ENCODE peak calls at places on chromosomes 16 and 17, in four cellular contexts. J, G, N and I are unnamed samples.

GRCh38 chr17:65389956-65390355 is 171.5 kb downstream of the AXIN2 start:
- DNase-seq in J (peak; percentile 32), N (no peak), G (no peak), I (no peak)

GRCh38 chr17:2865228-2865627 is 69.0 kb downstream of the RAP1GAP2 start:
- DNase-seq in N (no peak), J (no peak), G (no peak), I (no peak)

GRCh38 chr17:1060991-1061390 is 64.1 kb downstream of the TIMM22 start:
- DNase-seq in N (no peak), G (no peak), J (peak; percentile 96), I (peak; percentile 88)

GRCh38 chr17:52079496-52079895 is 79.0 kb downstream of the CA10 start:
- DNase-seq in J (no peak), G (no peak), N (no peak), I (no peak)

GRCh38 chr16:4053663-4054479 is 62.4 kb downstream of the ADCY9 start:
- DNase-seq in N (no peak), G (no peak), J (peak; percentile 83), I (peak; percentile 54)

GRCh38 chr16:66188786-66189725 is 177.4 kb upstream of the CDH5 start:
- DNase-seq in G (no peak), J (no peak), N (no peak), I (no peak)

GRCh38 chr16:26643519-26643918 is 423.2 kb upstream of the C16orf82 start:
- DNase-seq in G (no peak), J (no peak), N (no peak), I (no peak)

GRCh38 chr17:65109990-65110680 is 27.0 kb upstream of the RGS9 start:
- DNase-seq in J (no peak), N (no peak), G (no peak), I (no peak)

GRCh38 chr16:80583466-80583865 is 42.7 kb downstream of the DYNLRB2 start:
- DNase-seq in J (peak; percentile 16), N (no peak), G (no peak), I (no peak)

GRCh38 chr16:75420987-75421819 is 12.1 kb downstream of the CFDP1 start:
- DNase-seq in N (peak; percentile 80), G (no peak), J (no peak), I (no peak)

GRCh38 chr17:42387663-42388380 is 420 bp downstream of the STAT3 start:
- DNase-seq in J (no peak), N (peak; percentile 61), G (peak; percentile 47), I (no peak)

GRCh38 chr16:28217326-28217725 is 5.6 kb upstream of the XPO6 start:
- DNase-seq in N (no peak), G (no peak), J (no peak), I (no peak)

GRCh38 chr17:41555105-41555887 is 16.6 kb downstream of the KRT9 start:
- DNase-seq in J (no peak), G (no peak), N (no peak), I (no peak)

GRCh38 chr16:13956635-13957196 is 36.8 kb downstream of the ERCC4 start:
- DNase-seq in G (no peak), J (no peak), N (no peak), I (no peak)

GRCh38 chr17:2369039-2369438 is 31.7 kb downstream of the SGSM2 start:
- DNase-seq in J (no peak), N (no peak), G (no peak), I (no peak)

GRCh38 chr17:12007466-12007865 is 10.2 kb upstream of the ZNF18 start:
- DNase-seq in N (no peak), J (no peak), G (no peak), I (no peak)

GRCh38 chr17:5418858-5419355 is 555 bp downstream of the NUP88 start:
- DNase-seq in J (no peak), N (peak; percentile 48), G (no peak), I (no peak)

GRCh38 chr17:51703364-51704341 is 443.3 kb downstream of the UTP18 start:
- DNase-seq in J (no peak), G (no peak), N (no peak), I (no peak)

GRCh38 chr16:24771132-24771778 is 41.8 kb downstream of the TNRC6A start:
- DNase-seq in G (no peak), J (peak; percentile 14), N (no peak), I (no peak)

GRCh38 chr17:16398270-16399267 is 16.8 kb upstream of the TRPV2 start:
- DNase-seq in G (no peak), J (no peak), N (no peak), I (no peak)

GRCh38 chr16:54135361-54136275 is 151.0 kb downstream of the IRX3 start:
- DNase-seq in J (peak; percentile 15), G (no peak), N (no peak), I (no peak)

GRCh38 chr16:89407282-89407924 is 83.0 kb downstream of the ANKRD11 start:
- DNase-seq in G (no peak), J (no peak), N (no peak), I (no peak)

GRCh38 chr16:29824589-29825144 is 4.4 kb downstream of the MVP start:
- DNase-seq in N (no peak), G (no peak), J (peak; percentile 72), I (no peak)

GRCh38 chr16:89037261-89038152 is 56.1 kb upstream of the ACSF3 start:
- DNase-seq in J (no peak), N (peak; percentile 91), G (no peak), I (no peak)

GRCh38 chr17:2564876-2565275 is 28.6 kb upstream of the PAFAH1B1 start:
- DNase-seq in J (no peak), N (no peak), G (no peak), I (no peak)

GRCh38 chr17:82134101-82134500 is 36.1 kb upstream of the FASN start:
- DNase-seq in N (no peak), J (no peak), G (no peak), I (no peak)

GRCh38 chr16:2790631-2791030 is 3.3 kb upstream of the PRSS33 start:
- DNase-seq in G (no peak), N (no peak), J (no peak), I (no peak)

DNA sequence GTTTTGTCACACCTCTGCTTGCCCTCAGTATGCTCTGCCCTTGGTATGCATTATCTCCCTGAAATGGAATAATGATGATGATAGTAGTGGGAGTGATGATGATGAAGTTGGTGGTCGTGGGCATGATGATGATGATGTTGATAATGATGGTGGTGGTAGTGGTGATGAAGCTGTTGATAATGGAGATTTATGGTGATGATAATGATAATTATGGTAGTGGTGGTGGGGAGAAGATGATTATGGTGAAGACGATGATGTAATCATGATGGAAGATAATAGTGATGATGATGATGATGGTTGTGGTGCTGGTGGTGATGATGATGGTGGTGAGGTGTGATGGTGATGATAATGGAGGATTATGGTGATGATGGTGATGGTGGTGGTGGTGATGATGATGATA is 390.1 kb upstream of the EEF2KMT start:
- DNase-seq in G (no peak), J (no peak), N (no peak), I (no peak)
- TF ChIP-seq CTCF in G (no peak), J (no peak), N (no peak), I (no peak)

GRCh38 chr17:44636562-44636961 is 19.7 kb upstream of the MEIOC start:
- DNase-seq in J (peak; percentile 21), N (peak; percentile 40), G (no peak), I (no peak)
- TF ChIP-seq CTCF in J (peak; percentile 15), N (peak; percentile 46), G (no peak), I (peak; percentile 68)

GRCh38 chr16:67663877-67664222 is 2.7 kb downstream of the ENKD1 start:
- DNase-seq in J (no peak), G (no peak), N (no peak), I (no peak)

GRCh38 chr16:67661864-67662652 is 1.3 kb downstream of the PARD6A start:
- DNase-seq in J (no peak), N (no peak), G (no peak), I (no peak)

GRCh38 chr16:67664258-67664657 is 2.3 kb downstream of the ENKD1 start:
- DNase-seq in N (no peak), G (no peak), J (no peak), I (no peak)

GRCh38 chr16:67662653-67663010 is 1.9 kb downstream of the PARD6A start:
- DNase-seq in G (no peak), J (no peak), N (no peak), I (no peak)

DNA sequence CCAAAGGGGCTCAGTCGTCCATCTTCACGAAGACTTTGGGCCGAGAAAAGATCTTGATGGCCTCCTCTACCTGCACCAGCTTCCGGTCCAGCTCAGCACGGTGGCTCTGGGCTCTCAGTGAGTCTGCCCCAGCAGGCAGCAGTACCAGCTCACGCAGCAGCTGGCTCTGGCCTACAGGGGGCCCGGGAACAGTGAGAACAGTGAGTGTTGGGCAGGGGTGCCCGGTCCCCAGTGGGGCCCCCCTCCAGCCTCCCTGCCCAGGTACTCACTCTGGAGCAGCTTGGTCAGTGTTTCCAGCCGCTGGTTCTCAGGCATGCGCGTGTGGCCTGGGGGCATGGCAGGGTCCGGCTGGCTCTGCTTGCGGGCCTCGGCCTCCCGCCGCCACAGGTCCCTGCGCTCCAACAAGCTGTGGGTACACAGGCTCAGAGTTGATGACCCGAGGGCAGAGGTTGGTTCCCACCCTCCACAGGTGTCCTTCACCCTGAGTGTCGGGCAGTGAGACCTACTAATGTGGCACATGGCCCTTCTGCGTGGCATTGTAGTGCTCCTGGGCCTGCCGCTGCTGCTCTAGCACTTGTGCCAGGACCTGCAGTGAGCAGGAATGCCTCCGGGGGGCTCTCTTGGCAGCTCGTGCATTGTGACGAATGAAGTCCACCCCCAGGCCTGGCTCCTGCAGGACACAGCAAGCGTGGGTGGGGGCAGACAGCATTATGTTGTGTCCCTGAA is 2.6 kb downstream of the PARD6A start:
- DNase-seq in N (no peak), G (no peak), J (no peak), I (no peak)
- TF ChIP-seq CTCF in N (peak; percentile 39), G (no peak), J (peak; percentile 20), I (peak; percentile 57)

GRCh38 chr17:13699261-13699660 is 97.5 kb upstream of the HS3ST3A1 start:
- DNase-seq in G (no peak), N (no peak), J (no peak), I (no peak)

GRCh38 chr17:13702266-13702665 is 100.5 kb upstream of the HS3ST3A1 start:
- DNase-seq in J (peak; percentile 82), N (no peak), G (no peak), I (no peak)

GRCh38 chr17:13698832-13699231 is 97.1 kb upstream of the HS3ST3A1 start:
- DNase-seq in G (no peak), N (no peak), J (no peak), I (no peak)

GRCh38 chr17:13704333-13704732 is 102.6 kb upstream of the HS3ST3A1 start:
- DNase-seq in G (no peak), J (no peak), N (no peak), I (no peak)
- TF ChIP-seq CTCF in G (no peak), J (no peak), N (no peak), I (no peak)